ENCODE peak calls at places on chromosomes 5 and 9, in four cellular contexts. L is OCI-LY7, R is IMR-90, Z is endothelial cell of umbilical vein. D is an unnamed sample.

GRCh38 chr9:37464426-37465248 is 613 bp downstream of the ZBTB5 start:
- DNase-seq in L (peak), R (peak), Z (peak), D (peak)

GRCh38 chr5:88813805-88814584 is 69.0 kb downstream of the MEF2C start:
- DNase-seq in L (no peak), R (no peak), Z (no peak), D (no peak)

GRCh38 chr5:31086839-31087415 is 106.6 kb upstream of the CDH6 start:
- DNase-seq in L (no peak), R (no peak), Z (no peak), D (no peak)

GRCh38 chr5:73541981-73542380 is 23.5 kb downstream of the ANKRA2 start:
- DNase-seq in L (no peak), R (peak), Z (no peak), D (no peak)

GRCh38 chr5:33400675-33401074 is 40.1 kb upstream of the TARS1 start:
- DNase-seq in L (peak), R (no peak), Z (peak), D (no peak)

GRCh38 chr5:39779836-39780235 is 355.1 kb upstream of the DAB2 start:
- DNase-seq in L (no peak), R (no peak), Z (peak), D (no peak)

GRCh38 chr5:33888582-33888981 is 3.2 kb downstream of the ADAMTS12 start:
- DNase-seq in L (no peak), R (peak), Z (no peak), D (no peak)

GRCh38 chr5:107153304-107153703 is 517.4 kb downstream of the EFNA5 start:
- DNase-seq in L (no peak), R (no peak), Z (no peak), D (no peak)

GRCh38 chr5:38556599-38557308 is at the start of gene LIFR:
- DNase-seq in L (no peak), R (peak), Z (peak), D (no peak)

GRCh38 chr5:149053027-149053705 is 9.7 kb downstream of the SH3TC2 start:
- DNase-seq in L (no peak), R (peak), Z (no peak), D (no peak)

GRCh38 chr9:129177443-129177790 is 644 bp downstream of the IER5L start:
- DNase-seq in L (no peak), R (no peak), Z (no peak), D (no peak)

GRCh38 chr5:140978260-140978659 is 12.0 kb downstream of the PCDHAC2 start:
- DNase-seq in L (no peak), R (no peak), Z (peak), D (no peak)

GRCh38 chr9:92159058-92159457 is 43.8 kb upstream of the SPTLC1 start:
- DNase-seq in L (no peak), R (no peak), Z (no peak), D (no peak)

GRCh38 chr9:119318371-119318770 is 50.9 kb downstream of the BRINP1 start:
- DNase-seq in L (no peak), R (no peak), Z (no peak), D (no peak)

GRCh38 chr5:53826503-53826902 is 266.1 kb downstream of the NDUFS4 start:
- DNase-seq in L (no peak), R (no peak), Z (no peak), D (no peak)

GRCh38 chr5:68395844-68396523 is 180.4 kb downstream of the PIK3R1 start:
- DNase-seq in L (no peak), R (no peak), Z (no peak), D (no peak)

GRCh38 chr5:15837584-15838289 is 337.8 kb downstream of the FBXL7 start:
- DNase-seq in L (no peak), R (no peak), Z (no peak), D (no peak)

GRCh38 chr5:157143127-157143959 is 678 bp upstream of the MED7 start:
- DNase-seq in L (no peak), R (peak), Z (no peak), D (no peak)

GRCh38 chr9:79390077-79390673 is 181.6 kb upstream of the TLE4 start:
- DNase-seq in L (no peak), R (peak), Z (no peak), D (no peak)

GRCh38 chr5:68662804-68663307 is 431.0 kb upstream of the SLC30A5 start:
- DNase-seq in L (no peak), R (no peak), Z (no peak), D (no peak)

GRCh38 chr9:33791117-33791516 is 4.2 kb upstream of the PRSS3 start:
- DNase-seq in L (no peak), R (peak), Z (peak), D (no peak)

GRCh38 chr9:123927625-123928308 is 2.2 kb downstream of the DENND1A start:
- DNase-seq in L (peak), R (peak), Z (no peak), D (peak)

GRCh38 chr9:38079410-38080105 is 10.5 kb upstream of the SHB start:
- DNase-seq in L (no peak), R (peak), Z (peak), D (no peak)

GRCh38 chr9:101448680-101449070 is 13.1 kb upstream of the ALDOB start:
- DNase-seq in L (no peak), R (no peak), Z (no peak), D (no peak)

GRCh38 chr9:4092793-4093709 is 206.8 kb downstream of the GLIS3 start:
- DNase-seq in L (no peak), R (peak), Z (no peak), D (no peak)

GRCh38 chr9:684950-685340 is 156.6 kb upstream of the DMRT1 start:
- DNase-seq in L (no peak), R (peak), Z (peak), D (no peak)

GRCh38 chr9:38417003-38417965 is 7.0 kb downstream of the IGFBPL1 start:
- DNase-seq in L (peak), R (no peak), Z (peak), D (no peak)

GRCh38 chr5:87829214-87829551 is 416.5 kb upstream of the CCNH start:
- DNase-seq in L (no peak), R (no peak), Z (no peak), D (no peak)

GRCh38 chr5:126099077-126099476 is 324.1 kb upstream of the GRAMD2B start:
- DNase-seq in L (no peak), R (no peak), Z (no peak), D (no peak)

GRCh38 chr9:123716339-123716738 is 213.6 kb downstream of the DENND1A start:
- DNase-seq in L (peak), R (peak), Z (no peak), D (peak)

GRCh38 chr9:137314561-137315560 is 12.8 kb upstream of the NRARP start:
- DNase-seq in L (no peak), R (no peak), Z (no peak), D (no peak)

GRCh38 chr5:67315082-67315801 is 118.6 kb upstream of the CD180 start:
- DNase-seq in L (no peak), R (peak), Z (peak), D (no peak)

GRCh38 chr9:94140791-94141790 is 56.8 kb downstream of the PTPDC1 start:
- DNase-seq in L (no peak), R (no peak), Z (no peak), D (no peak)

GRCh38 chr9:93183663-93184438 is at the start of gene WNK2:
- DNase-seq in L (peak), R (no peak), Z (no peak), D (no peak)

GRCh38 chr9:7172445-7173115 is 414.8 kb downstream of the KDM4C start:
- DNase-seq in L (no peak), R (peak), Z (no peak), D (no peak)

GRCh38 chr9:113649054-113649453 is 185.5 kb downstream of the RGS3 start:
- DNase-seq in L (no peak), R (peak), Z (peak), D (no peak)
- H2AFZ ChIP-seq in L (no peak), R (peak), Z (no peak), D (no peak)

GRCh38 chr5:3401635-3402034 is 194.0 kb upstream of the IRX1 start:
- DNase-seq in L (no peak), R (no peak), Z (no peak), D (no peak)

GRCh38 chr5:3394877-3395599 is 200.6 kb upstream of the IRX1 start:
- DNase-seq in L (no peak), R (no peak), Z (no peak), D (no peak)

GRCh38 chr5:3400659-3401058 is 195.0 kb upstream of the IRX1 start:
- DNase-seq in L (no peak), R (no peak), Z (no peak), D (no peak)
- H2AFZ ChIP-seq in L (no peak), R (no peak), Z (no peak), D (no peak)

DNA sequence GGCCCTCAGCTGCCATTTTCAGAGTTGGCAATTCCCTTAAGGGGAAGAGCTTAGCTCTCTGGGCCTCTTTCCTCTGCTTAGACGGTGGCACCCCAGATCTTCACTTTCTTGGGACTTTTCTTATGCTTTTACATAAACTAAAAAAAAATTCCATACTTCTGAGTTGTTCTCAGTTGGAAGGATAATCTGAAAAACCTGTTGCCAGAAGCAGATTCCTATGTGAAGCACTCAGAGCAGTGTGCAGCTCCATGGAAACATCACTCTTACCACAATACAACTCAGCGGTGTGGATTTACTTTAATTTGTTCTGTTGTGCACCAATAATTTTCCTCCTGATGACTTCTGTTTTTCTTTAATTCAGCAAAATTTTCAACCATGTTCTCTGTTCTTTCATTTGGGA is 44.1 kb upstream of the MROH2B start:
- DNase-seq in L (no peak), R (peak), Z (no peak), D (no peak)
- H2AFZ ChIP-seq in L (no peak), R (peak), Z (no peak), D (no peak)

DNA sequence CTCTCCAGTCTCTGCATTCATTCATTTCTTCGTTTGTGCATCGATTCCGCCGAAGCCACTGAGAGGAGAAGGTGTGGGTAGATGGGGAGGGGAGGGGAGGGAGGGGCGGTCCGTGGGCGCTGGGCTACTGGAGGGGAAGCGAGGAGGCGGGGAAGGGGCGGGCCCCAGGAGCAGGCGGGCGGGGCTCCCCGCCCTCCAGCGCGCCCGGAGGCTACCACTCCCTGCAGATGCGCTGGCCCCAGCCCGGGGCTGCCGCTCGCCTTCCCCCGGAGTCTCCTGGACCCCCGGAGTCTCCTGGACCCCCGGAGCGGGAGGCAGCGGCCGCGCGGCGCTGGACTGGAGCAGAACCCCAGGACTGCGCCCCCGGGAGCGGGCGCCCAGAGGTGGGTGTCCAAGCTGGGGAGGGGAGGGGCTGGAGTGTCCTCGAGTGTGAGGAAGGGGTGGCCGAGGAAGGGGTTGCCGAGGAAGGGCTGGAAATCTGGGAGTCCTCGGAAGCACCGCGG is 159.4 kb downstream of the C9orf152 start:
- DNase-seq in L (peak), R (peak), Z (peak), D (peak)
- H2AFZ ChIP-seq in L (peak), R (peak), Z (peak), D (peak)

DNA sequence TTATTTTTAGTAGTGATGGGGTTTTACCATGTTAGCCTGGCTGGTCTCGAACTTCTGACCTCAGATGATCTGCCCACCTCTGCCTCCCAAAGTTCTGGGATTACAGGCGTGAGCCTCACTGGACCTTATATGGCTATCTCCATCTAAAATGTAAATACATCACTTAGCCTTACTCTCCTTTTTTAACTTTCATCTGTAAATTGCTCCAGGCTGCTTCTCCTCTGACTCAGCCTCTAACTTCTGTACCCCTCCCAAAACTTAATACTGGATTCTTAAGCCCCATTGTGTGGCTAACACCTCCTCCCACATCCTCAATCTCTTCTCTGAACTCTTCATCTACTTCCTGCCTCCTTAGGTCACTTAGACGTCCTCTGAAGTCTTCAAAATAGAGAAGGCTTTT is 4.0 kb downstream of the SNX30 start:
- DNase-seq in L (peak), R (peak), Z (no peak), D (no peak)
- H2AFZ ChIP-seq in L (no peak), R (no peak), Z (no peak), D (no peak)

GRCh38 chr9:95171001-95171400 is 146.5 kb downstream of the FANCC start:
- DNase-seq in L (peak), R (peak), Z (peak), D (peak)
- H2AFZ ChIP-seq in L (peak), R (no peak), Z (no peak), D (peak)

GRCh38 chr5:97044057-97044456 is 98.4 kb downstream of the LIX1 start:
- DNase-seq in L (no peak), R (peak), Z (peak), D (no peak)
- H2AFZ ChIP-seq in L (no peak), R (no peak), Z (no peak), D (no peak)

D was measured in GM12878.